ENCODE peak calls at places on chromosomes 7 and 10, in seven cellular contexts. W is K562, B is GM23338, S is stomach, N is GM12891, J is Panc1, G is HepG2. P is an unnamed sample.

GRCh38 chr7:22425361-22425760 is 68.4 kb upstream of the RAPGEF5 start:
- DNase-seq in W (no peak), B (no peak), S (no peak), N (no peak), J (no peak), G (no peak), P (no peak)

GRCh38 chr10:115774721-115775120 is 498.3 kb downstream of the GFRA1 start:
- DNase-seq in W (no peak), B (no peak), S (no peak), N (no peak), J (no peak), G (no peak), P (no peak)

GRCh38 chr7:149830997-149831729 is 7.0 kb upstream of the ZNF862 start:
- DNase-seq in W (no peak), B (no peak), S (no peak), N (no peak), J (no peak), G (no peak), P (no peak)

GRCh38 chr10:63133787-63134557 is 844 bp downstream of the NRBF2 start:
- DNase-seq in W (no peak), B (peak), S (peak), N (peak), J (no peak), G (no peak), P (no peak)

GRCh38 chr10:470339-471003 is 219.0 kb downstream of the DIP2C start:
- DNase-seq in W (no peak), B (no peak), S (no peak), N (no peak), J (no peak), G (no peak), P (no peak)

GRCh38 chr10:29501692-29502091 is 133.1 kb downstream of the SVIL start:
- DNase-seq in W (no peak), B (no peak), S (no peak), N (no peak), J (no peak), G (no peak), P (no peak)

GRCh38 chr7:83162402-83163256 is at the start of gene PCLO:
- DNase-seq in W (peak), B (peak), S (peak), N (peak), J (peak), G (peak), P (peak)

GRCh38 chr10:120996456-120997053 is 145.4 kb downstream of the WDR11 start:
- DNase-seq in W (no peak), B (no peak), S (peak), N (no peak), J (no peak), G (no peak), P (peak)

GRCh38 chr10:30284860-30285594 is 64.1 kb downstream of the MTPAP start:
- DNase-seq in W (no peak), B (no peak), S (no peak), N (no peak), J (no peak), G (no peak), P (no peak)

GRCh38 chr10:125554016-125554703 is 128.8 kb downstream of the TEX36 start:
- DNase-seq in W (no peak), B (no peak), S (no peak), N (no peak), J (no peak), G (no peak), P (no peak)

GRCh38 chr7:101968720-101969466 is 151.5 kb downstream of the CUX1 start:
- DNase-seq in W (no peak), B (no peak), S (no peak), N (no peak), J (no peak), G (no peak), P (no peak)

GRCh38 chr7:25944777-25945176 is 207.2 kb upstream of the NFE2L3 start:
- DNase-seq in W (no peak), B (peak), S (no peak), N (no peak), J (no peak), G (no peak), P (no peak)

GRCh38 chr10:71966046-71967004 is 2.1 kb downstream of the CHST3 start:
- DNase-seq in W (no peak), B (no peak), S (no peak), N (no peak), J (no peak), G (no peak), P (no peak)

GRCh38 chr10:129755075-129756020 is 208.7 kb downstream of the EBF3 start:
- DNase-seq in W (no peak), B (no peak), S (peak), N (no peak), J (no peak), G (no peak), P (peak)

GRCh38 chr7:121079425-121080169 is 91.1 kb downstream of the CPED1 start:
- DNase-seq in W (no peak), B (no peak), S (no peak), N (no peak), J (no peak), G (peak), P (no peak)

GRCh38 chr10:31000867-31001266 is 30.8 kb downstream of the ZNF438 start:
- DNase-seq in W (no peak), B (no peak), S (no peak), N (no peak), J (no peak), G (no peak), P (no peak)

GRCh38 chr10:130029209-130029608 is 65.1 kb upstream of the EBF3 start:
- DNase-seq in W (no peak), B (no peak), S (no peak), N (no peak), J (no peak), G (no peak), P (no peak)

GRCh38 chr10:66218981-66219587 is 706.8 kb upstream of the LRRTM3 start:
- DNase-seq in W (no peak), B (no peak), S (no peak), N (no peak), J (no peak), G (no peak), P (no peak)

GRCh38 chr7:83704564-83704963 is 55.6 kb upstream of the SEMA3E start:
- DNase-seq in W (no peak), B (no peak), S (no peak), N (no peak), J (no peak), G (no peak), P (no peak)

DNA sequence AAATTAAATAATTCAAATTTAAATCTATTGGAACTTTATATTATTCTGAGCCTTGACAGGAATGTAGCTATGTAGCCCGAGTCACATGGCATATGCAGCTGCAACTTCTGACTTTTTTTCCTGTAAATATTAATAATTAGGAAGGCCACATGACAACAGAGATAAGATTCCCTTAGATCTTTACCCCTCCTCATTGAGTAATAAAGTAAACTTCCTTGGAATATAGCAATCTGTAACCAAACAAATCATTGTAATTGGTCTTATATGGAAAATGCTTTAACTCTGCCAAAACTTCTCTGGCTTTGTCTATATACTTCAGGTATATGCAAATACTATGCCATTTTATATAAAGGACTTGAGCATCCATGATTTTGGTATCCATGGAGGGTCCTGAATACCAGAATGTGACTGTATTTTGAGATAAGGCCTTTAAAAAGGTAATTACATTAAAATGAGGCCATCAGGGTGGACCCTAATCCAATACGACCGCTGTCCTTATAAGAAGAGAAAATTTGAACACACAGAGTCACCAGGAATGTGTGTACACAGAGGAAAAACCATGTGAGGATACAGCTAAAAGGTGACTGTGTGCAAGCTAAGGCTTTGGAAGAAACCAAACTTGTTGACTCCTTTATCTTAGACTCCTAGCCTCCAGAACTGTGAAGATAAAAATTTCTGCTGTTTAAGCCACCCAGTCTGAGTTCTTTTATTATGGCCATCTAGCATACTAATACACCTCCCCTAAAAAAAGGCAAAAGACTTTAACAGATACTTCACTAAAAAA is 222.0 kb downstream of the CTNNA3 start:
- DNase-seq in W (no peak), B (no peak), S (no peak), N (no peak), J (no peak), G (no peak), P (no peak)
- TF ChIP-seq POLR2AphosphoS5 in W (no peak), B (no peak), S (no peak), N (no peak), J (no peak), G (no peak), P (no peak)

GRCh38 chr10:101042667-101043355 is 11.8 kb downstream of the SFXN3 start:
- DNase-seq in W (peak), B (peak), S (peak), N (peak), J (peak), G (peak), P (peak)
- TF ChIP-seq POLR2AphosphoS5 in W (peak), B (peak), S (peak), N (peak), J (peak), G (peak), P (peak)

DNA sequence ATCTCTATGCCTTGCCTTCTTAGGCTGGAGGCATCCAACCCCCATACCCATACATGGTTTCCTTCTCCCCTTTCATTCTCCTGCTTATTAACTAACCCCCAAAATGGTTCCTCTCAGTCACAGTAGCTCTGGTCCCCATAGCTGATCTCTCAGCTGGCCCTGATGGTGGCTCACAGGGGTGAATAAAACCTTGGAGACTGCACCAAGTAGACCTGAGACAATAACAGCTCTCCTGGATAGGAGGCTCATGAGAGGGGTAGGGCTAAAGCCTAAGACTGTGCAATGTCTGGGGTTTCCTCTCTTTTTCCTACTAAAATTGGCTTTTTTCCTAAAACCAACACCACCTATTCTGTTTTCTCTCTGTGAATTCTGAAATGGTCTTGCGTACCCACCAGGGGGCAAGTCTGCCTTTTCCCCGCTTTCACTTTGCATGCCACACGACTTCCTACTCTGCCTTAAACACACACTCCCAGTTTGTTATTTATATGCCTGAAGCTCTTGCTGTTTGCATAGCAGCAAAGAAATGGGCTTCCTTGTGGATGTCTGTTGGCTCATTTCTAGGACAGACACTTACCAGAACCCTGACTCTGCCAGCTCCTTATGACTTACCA is 18.4 kb upstream of the PON1 start:
- DNase-seq in W (no peak), B (peak), S (no peak), N (no peak), J (no peak), G (peak), P (no peak)
- TF ChIP-seq POLR2AphosphoS5 in W (no peak), B (no peak), S (no peak), N (no peak), J (no peak), G (no peak), P (no peak)

DNA sequence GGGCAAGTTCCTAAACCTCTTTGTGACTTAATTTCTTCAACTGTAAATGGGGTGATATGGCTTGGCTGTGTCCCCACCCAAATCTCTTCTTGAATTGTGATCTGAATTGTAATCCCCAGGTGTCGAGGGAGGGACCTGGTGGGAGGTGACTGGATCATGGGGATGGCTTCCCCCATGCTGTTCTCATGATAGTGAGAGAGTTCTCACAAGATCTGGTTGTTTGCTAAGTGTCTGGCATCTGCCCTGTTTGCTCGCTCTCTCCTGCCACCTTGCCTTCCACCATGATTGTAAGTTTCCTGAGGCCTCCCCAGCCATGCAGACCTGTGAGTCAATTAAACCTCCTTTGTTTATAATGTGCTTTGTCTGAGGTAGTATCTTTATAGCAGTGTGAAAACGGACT is 177.0 kb downstream of the MYOF start:
- DNase-seq in W (no peak), B (no peak), S (no peak), N (no peak), J (no peak), G (no peak), P (no peak)
- TF ChIP-seq POLR2AphosphoS5 in W (no peak), B (no peak), S (no peak), N (no peak), J (peak), G (no peak), P (no peak)

DNA sequence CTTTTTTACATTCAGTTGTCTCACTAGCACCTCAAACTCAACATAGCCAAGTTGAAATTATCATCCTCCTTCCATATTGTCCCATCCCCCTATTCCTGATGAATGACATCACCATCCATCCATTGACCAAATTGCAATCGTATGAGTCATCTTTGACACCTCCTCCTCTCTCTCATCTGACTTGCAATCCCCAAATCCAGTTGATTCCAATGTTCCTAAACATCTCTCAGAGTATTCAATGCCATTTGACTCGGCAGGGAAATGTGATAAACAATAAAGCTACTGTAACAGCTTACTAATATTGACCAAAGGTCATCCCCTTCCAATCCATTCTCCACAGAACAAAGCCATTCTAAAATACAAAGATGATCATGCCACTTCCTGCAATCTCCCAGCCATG is 1047.8 kb downstream of the NRG3 start:
- DNase-seq in W (no peak), B (no peak), S (no peak), N (no peak), J (no peak), G (no peak), P (no peak)
- TF ChIP-seq POLR2AphosphoS5 in W (no peak), B (no peak), S (no peak), N (no peak), J (no peak), G (no peak), P (no peak)